ENCODE peak calls at places on chromosomes 11 and 22, in six cellular contexts. G is left lung, V is nucleus accumbens, C is neural progenitor cell, Q is T-helper 9 cell, Y is NCI-H510A treated with DMSO at 0.1 percent for 48 hours. B is an unnamed sample.

GRCh38 chr11:324131-324530 is 3.5 kb upstream of the IFITM3 start:
- DNase-seq in G (peak), V (no peak), C (no peak), Q (no peak), Y (no peak), B (no peak)

GRCh38 chr11:69910519-69911309 is 91.5 kb upstream of the FGF3 start:
- DNase-seq in G (peak), V (no peak), C (no peak), Q (no peak), Y (no peak), B (no peak)

GRCh38 chr11:22472306-22472705 is 134.1 kb downstream of the SLC17A6 start:
- DNase-seq in G (no peak), V (no peak), C (peak), Q (no peak), Y (no peak), B (no peak)

GRCh38 chr22:49303061-49303735 is 524.5 kb downstream of the BRD1 start:
- DNase-seq in G (no peak), V (no peak), C (no peak), Q (no peak), Y (no peak), B (no peak)

GRCh38 chr22:48173061-48173849 is 1410.8 kb downstream of the TBC1D22A start:
- DNase-seq in G (no peak), V (no peak), C (no peak), Q (no peak), Y (no peak), B (no peak)

GRCh38 chr22:41841085-41841712 is 8.3 kb downstream of the SREBF2 start:
- DNase-seq in G (no peak), V (no peak), C (no peak), Q (no peak), Y (no peak), B (no peak)

GRCh38 chr11:67057410-67057757 is 737 bp downstream of the RHOD start:
- DNase-seq in G (no peak), V (no peak), C (no peak), Q (no peak), Y (no peak), B (no peak)

GRCh38 chr11:125074511-125075241 is 11.6 kb downstream of the SLC37A2 start:
- DNase-seq in G (peak), V (no peak), C (no peak), Q (no peak), Y (no peak), B (no peak)

B was measured in DMS153.